ENCODE peak calls at places on chromosomes 12 and 14, in six cellular contexts. C is fibroblast of lung, P is GM23248, Z is MM.1S, F is astrocyte, R is neural progenitor cell. K is an unnamed sample.

GRCh38 chr12:2295941-2296461 is 243.2 kb downstream of the CACNA1C start:
- DNase-seq in C (peak; percentile 68), F (peak; percentile 78), R (no peak), Z (no peak), P (peak; percentile 91), K (no peak)

GRCh38 chr14:77615231-77616132 is 955 bp downstream of the SPTLC2 start:
- DNase-seq in P (peak; percentile 75), C (peak; percentile 20), R (peak; percentile 28), F (peak; percentile 35), Z (no peak), K (no peak)

GRCh38 chr14:102264775-102265174 is 40.2 kb downstream of the MOK start:
- DNase-seq in Z (no peak), R (no peak), C (no peak), P (no peak), F (no peak), K (no peak)

GRCh38 chr12:61808856-61809255 is 451.3 kb upstream of the USP15 start:
- DNase-seq in F (no peak), P (peak; percentile 0), Z (no peak), C (no peak), R (no peak), K (no peak)

GRCh38 chr12:132551271-132552120 is 58.9 kb downstream of the LRCOL1 start:
- DNase-seq in Z (no peak), P (no peak), F (no peak), C (no peak), R (no peak), K (no peak)

GRCh38 chr14:92362781-92363235 is 39.8 kb downstream of the SLC24A4 start:
- DNase-seq in Z (no peak), R (no peak), C (no peak), F (peak; percentile 27), P (peak; percentile 90), K (no peak)

GRCh38 chr12:124466200-124467128 is 100.9 kb downstream of the NCOR2 start:
- DNase-seq in F (peak; percentile 24), R (no peak), C (no peak), P (peak; percentile 45), Z (no peak), K (peak; percentile 72)

GRCh38 chr14:64663174-64663573 is 41.0 kb upstream of the PLEKHG3 start:
- DNase-seq in P (no peak), R (no peak), F (peak; percentile 61), Z (no peak), C (no peak), K (no peak)

GRCh38 chr12:90836689-90837088 is 118.3 kb downstream of the CCER1 start:
- DNase-seq in C (peak; percentile 11), P (no peak), F (no peak), Z (no peak), R (no peak), K (no peak)

GRCh38 chr12:15600223-15600935 is 188.8 kb downstream of the EPS8 start:
- DNase-seq in P (no peak), R (no peak), F (no peak), C (no peak), Z (no peak), K (no peak)

GRCh38 chr14:105398726-105399440 is 545 bp downstream of the TEX22 start:
- DNase-seq in C (no peak), Z (no peak), P (peak; percentile 51), R (no peak), F (no peak), K (no peak)

GRCh38 chr12:23001487-23001886 is 376.5 kb downstream of the ETNK1 start:
- DNase-seq in F (no peak), R (no peak), P (peak; percentile 13), C (peak; percentile 5), Z (no peak), K (no peak)

GRCh38 chr14:56294125-56294524 is 175.9 kb downstream of the PELI2 start:
- DNase-seq in R (peak; percentile 17), F (no peak), P (no peak), Z (no peak), C (no peak), K (no peak)

GRCh38 chr12:5246196-5246595 is 185.7 kb upstream of the NTF3 start:
- DNase-seq in R (peak; percentile 65), C (no peak), P (no peak), F (no peak), Z (no peak), K (no peak)

GRCh38 chr12:93025145-93026103 is 96.3 kb upstream of the EEA1 start:
- DNase-seq in Z (peak; percentile 74), R (peak; percentile 36), P (peak; percentile 73), C (peak; percentile 84), F (peak; percentile 48), K (peak; percentile 18)

GRCh38 chr14:83887871-83888270 is 1642.1 kb upstream of the FLRT2 start:
- DNase-seq in F (no peak), C (no peak), P (no peak), Z (no peak), R (no peak), K (no peak)

GRCh38 chr12:129790930-129791329 is 112.9 kb downstream of the TMEM132D start:
- DNase-seq in R (no peak), F (no peak), Z (no peak), C (no peak), P (no peak), K (no peak)

GRCh38 chr12:32397703-32398102 is 1.7 kb upstream of the FGD4 start:
- DNase-seq in F (no peak), R (no peak), Z (no peak), P (no peak), C (no peak), K (no peak)

GRCh38 chr14:68363401-68363800 is 429.5 kb downstream of the ZFP36L1 start:
- DNase-seq in C (no peak), R (peak; percentile 59), P (no peak), F (no peak), Z (no peak), K (no peak)

GRCh38 chr14:90785876-90786450 is 30.3 kb downstream of the TTC7B start:
- DNase-seq in P (no peak), R (no peak), Z (no peak), F (no peak), C (no peak), K (no peak)

GRCh38 chr12:51246254-51246853 is 7.7 kb downstream of the DAZAP2 start:
- DNase-seq in Z (no peak), C (peak; percentile 59), F (peak; percentile 53), P (peak; percentile 21), R (no peak), K (peak; percentile 86)

DNA sequence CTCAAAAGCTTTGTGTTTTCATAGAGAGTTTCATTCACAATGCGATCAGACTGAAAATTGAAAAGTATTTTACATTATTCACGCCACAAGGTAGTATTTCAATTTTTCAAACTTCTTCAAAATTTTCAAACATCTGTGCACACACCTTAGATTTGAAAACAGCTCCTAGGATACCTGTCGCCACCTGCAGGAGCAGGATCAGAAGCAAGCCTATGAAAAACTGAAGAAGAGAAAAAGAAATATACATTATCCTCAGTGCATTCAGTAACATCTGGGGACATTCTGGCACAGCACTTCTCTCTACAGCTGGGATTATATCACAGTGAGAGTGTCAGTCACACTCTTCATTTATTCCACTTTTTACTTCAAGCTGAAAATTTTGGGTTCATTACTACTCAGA is 19.8 kb downstream of the TSPAN8 start:
- DNase-seq in F (no peak), R (no peak), P (no peak), Z (no peak), C (no peak), K (no peak)
- H3K9ac ChIP-seq in F (no peak overlapping the region), R (no peak overlapping the region), P (no peak overlapping the region), Z (no peak overlapping the region), C (no peak overlapping the region), K (no peak overlapping the region)

DNA sequence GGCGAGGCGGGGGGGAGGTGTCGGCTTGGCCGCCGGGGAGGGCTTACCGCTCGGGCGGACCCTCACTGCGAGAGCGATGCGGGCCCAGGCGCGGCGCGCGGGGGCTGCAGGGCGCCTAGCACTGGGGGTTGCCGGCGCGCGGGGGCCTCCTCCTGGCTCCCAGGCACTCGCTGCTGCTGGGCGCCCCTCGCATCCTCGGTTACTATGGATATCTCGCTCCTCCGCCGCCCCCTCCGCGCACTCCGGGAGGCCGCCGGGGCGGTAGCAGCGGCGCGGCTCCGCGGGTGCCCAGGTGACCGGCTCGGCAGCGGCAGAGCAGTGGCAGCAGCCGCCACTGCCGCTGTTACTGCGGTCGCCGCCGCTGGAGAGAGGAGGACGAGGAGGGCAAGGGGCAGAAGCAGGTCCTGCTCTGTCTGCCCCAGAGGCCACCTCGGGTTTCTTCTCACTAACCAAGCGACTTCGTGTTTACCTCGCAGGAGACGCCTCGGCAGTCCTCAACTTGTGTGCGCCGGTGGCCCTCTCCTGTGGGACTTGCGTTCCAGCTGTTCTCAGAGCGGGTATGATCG is 250.1 kb downstream of the APAF1 start:
- DNase-seq in C (no peak), F (no peak), P (no peak), Z (no peak), R (peak; percentile 75), K (no peak)
- TF ChIP-seq EZH2 in C (peak; percentile 91), F (peak; percentile 18), P (no peak), Z (no peak), R (no peak), K (peak; percentile 45)

GRCh38 chr12:56280849-56281248 is 14.1 kb downstream of the COQ10A start:
- DNase-seq in C (no peak), Z (no peak), P (no peak), F (no peak), R (no peak), K (no peak)
- H3K9ac ChIP-seq in C (no peak overlapping the region), Z (no peak overlapping the region), P (no peak overlapping the region), F (no peak overlapping the region), R (no peak overlapping the region), K (no peak overlapping the region)

GRCh38 chr12:120639771-120640721 is at the start of gene CABP1:
- DNase-seq in Z (no peak), P (no peak), F (no peak), R (peak; percentile 85), C (no peak), K (no peak)
- TF ChIP-seq EZH2 in Z (no peak), P (peak; percentile 93), F (peak; percentile 48), R (no peak), C (peak; percentile 87), K (no peak)

K was measured in SK-N-MC.